ENCODE peak calls at places on chromosomes 3 and 15, in nine cellular contexts. E, Z, J, H, R, S, B, Y and X are unnamed samples. For H3K36me3, the result is how much of the 10 kb centered on the place peaks cover.

GRCh38 chr15:33963831-33964664 is 4.2 kb upstream of the CHRM5 start:
- DNase-seq in E (no peak), S (no peak), H (peak), R (peak), Y (peak), J (no peak), Z (no peak), B (no peak), X (no peak)

GRCh38 chr3:131711114-131711786 is 208.5 kb upstream of the MRPL3 start:
- DNase-seq in R (no peak), J (no peak), Y (no peak), B (no peak), S (no peak), H (peak), Z (no peak), E (no peak), X (no peak)

GRCh38 chr3:188531210-188531609 is 377.3 kb downstream of the LPP start:
- DNase-seq in H (peak), Y (no peak), R (no peak), E (no peak), J (no peak), S (no peak), Z (no peak), B (no peak), X (no peak)

GRCh38 chr3:197942956-197943556 is 6.9 kb upstream of the RPL35A start:
- DNase-seq in H (peak), J (no peak), E (no peak), Z (no peak), R (peak), S (no peak), Y (peak), B (peak), X (no peak)

GRCh38 chr15:70066422-70066821 is 31.3 kb downstream of the TLE3 start:
- DNase-seq in Z (no peak), H (no peak), E (no peak), J (no peak), Y (no peak), B (no peak), S (no peak), R (no peak), X (no peak)

GRCh38 chr15:100558771-100559254 is 30.1 kb upstream of the CERS3 start:
- DNase-seq in J (no peak), B (no peak), S (peak), Z (no peak), H (no peak), E (no peak), Y (no peak), R (no peak), X (no peak)

GRCh38 chr15:79168922-79169322 is 78.3 kb upstream of the RASGRF1 start:
- DNase-seq in H (peak), B (no peak), Y (peak), S (no peak), E (peak), R (no peak), J (no peak), Z (no peak), X (no peak)

GRCh38 chr3:59424268-59425010 is 374.6 kb upstream of the CFAP20DC start:
- DNase-seq in R (no peak), E (no peak), B (peak), H (peak), S (no peak), J (no peak), Z (no peak), Y (no peak), X (no peak)

GRCh38 chr3:17407576-17407975 is 334.9 kb downstream of the TBC1D5 start:
- DNase-seq in E (no peak), B (no peak), Z (no peak), H (no peak), J (no peak), S (no peak), Y (no peak), R (no peak), X (no peak)

GRCh38 chr3:15933439-15934144 is 135.8 kb upstream of the ANKRD28 start:
- DNase-seq in S (no peak), J (no peak), Z (no peak), H (no peak), R (no peak), Y (no peak), B (no peak), E (no peak), X (no peak)

GRCh38 chr3:114873590-114873989 is 273.5 kb downstream of the ZBTB20 start:
- DNase-seq in E (no peak), Y (no peak), R (no peak), J (no peak), Z (no peak), S (no peak), H (no peak), B (no peak), X (no peak)

GRCh38 chr3:178703268-178703975 is 167.2 kb downstream of the KCNMB2 start:
- DNase-seq in R (no peak), J (no peak), B (no peak), S (no peak), E (no peak), Y (peak), Z (no peak), H (peak), X (no peak)

GRCh38 chr15:36965561-36966342 is 134.6 kb downstream of the MEIS2 start:
- DNase-seq in E (no peak), S (no peak), B (no peak), Z (no peak), J (no peak), R (no peak), H (no peak), Y (no peak), X (no peak)

GRCh38 chr15:24017470-24017869 is 330.4 kb upstream of the NDN start:
- DNase-seq in B (no peak), J (no peak), Z (no peak), H (no peak), E (no peak), R (no peak), Y (no peak), S (no peak), X (no peak)

GRCh38 chr3:8651418-8652322 is 7.1 kb upstream of the SSUH2 start:
- DNase-seq in Z (peak), Y (peak), H (no peak), B (no peak), S (no peak), E (no peak), R (peak), J (no peak), X (no peak)

GRCh38 chr3:144189044-144189443 is 217.4 kb downstream of the DIPK2A start:
- DNase-seq in B (no peak), Y (no peak), H (peak), R (no peak), Z (no peak), E (no peak), J (no peak), S (no peak), X (no peak)

GRCh38 chr3:59388555-59389280 is 338.9 kb upstream of the CFAP20DC start:
- DNase-seq in R (no peak), B (no peak), Y (no peak), J (no peak), S (no peak), H (peak), E (no peak), Z (no peak), X (no peak)

GRCh38 chr3:21938267-21938681 is 187.3 kb upstream of the ZNF385D start:
- DNase-seq in S (no peak), E (no peak), B (no peak), H (no peak), J (no peak), Z (no peak), Y (no peak), R (no peak), X (no peak)

GRCh38 chr15:38050529-38050928 is 116.1 kb downstream of the TMCO5A start:
- DNase-seq in J (no peak), Z (no peak), B (no peak), S (no peak), Y (peak), H (peak), E (no peak), R (no peak), X (no peak)
- H3K27ac ChIP-seq in J (peak), Z (peak), B (no peak), S (no peak), Y (peak), H (peak), E (no peak), R (no peak), X (no peak)

GRCh38 chr3:116739678-116740077 is 30.1 kb downstream of the TUSC7 start:
- DNase-seq in S (no peak), E (no peak), H (no peak), Z (no peak), J (no peak), Y (no peak), B (no peak), R (no peak), X (no peak)
- H3K36me3 ChIP-seq in S (under half), E (under half), H (under half), Z (under half), J (under half), Y (under half), B (under half), R (under half), X (under half)

GRCh38 chr3:105781871-105782270 is 86.9 kb downstream of the CBLB start:
- DNase-seq in Y (no peak), E (no peak), S (no peak), H (no peak), B (no peak), J (no peak), R (no peak), Z (no peak), X (no peak)
- H3K27ac ChIP-seq in Y (no peak), E (peak), S (no peak), H (no peak), B (no peak), J (no peak), R (no peak), Z (no peak), X (no peak)

DNA sequence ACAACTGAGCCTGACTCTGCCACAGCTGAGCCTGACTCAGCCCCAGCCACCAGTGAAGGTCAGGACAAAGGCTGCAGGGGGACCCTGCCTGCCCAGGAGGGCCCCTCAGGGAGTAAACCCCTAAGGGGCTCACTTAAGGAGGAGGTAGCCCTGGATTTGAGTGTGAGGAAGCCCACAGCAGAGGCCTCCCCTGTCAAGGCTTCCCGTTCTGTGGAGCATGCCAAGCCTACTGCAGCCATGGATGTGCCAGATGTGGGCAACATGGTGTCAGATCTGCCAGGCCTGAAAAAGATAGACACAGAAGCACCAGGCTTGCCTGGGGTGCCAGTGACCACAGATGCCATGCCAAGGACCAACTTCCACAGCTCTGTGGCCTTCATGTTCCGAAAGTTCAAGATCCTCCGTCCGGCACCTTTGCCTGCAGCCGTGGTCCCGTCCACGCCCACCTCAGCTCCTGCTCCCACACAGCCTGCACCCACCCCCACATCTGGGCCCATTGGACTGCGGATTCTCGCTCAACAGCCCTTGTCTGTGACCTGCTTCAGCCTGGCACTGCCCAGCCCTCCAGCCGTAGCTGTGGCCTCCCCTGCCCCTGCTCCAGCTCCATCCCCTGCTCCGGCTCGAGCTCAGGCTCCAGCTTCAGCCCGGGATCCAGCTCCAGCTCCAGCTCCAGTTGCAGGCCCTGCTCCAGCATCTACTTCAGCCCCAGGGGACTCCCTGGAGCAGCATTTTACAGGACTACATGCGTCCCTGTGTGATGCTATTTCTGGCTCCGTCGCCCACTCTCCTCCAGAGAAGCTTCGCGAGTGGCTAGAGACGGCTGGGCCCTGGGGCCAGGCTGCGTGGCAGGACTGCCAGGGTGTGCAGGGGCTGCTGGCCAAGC is 6.2 kb downstream of the C15orf39 start:
- DNase-seq in H (no peak), R (no peak), Y (no peak), J (no peak), S (peak), E (no peak), B (no peak), Z (no peak), X (no peak)
- H3K36me3 ChIP-seq in H (half or more), R (under half), Y (under half), J (half or more), S (under half), E (half or more), B (under half), Z (under half), X (half or more)

DNA sequence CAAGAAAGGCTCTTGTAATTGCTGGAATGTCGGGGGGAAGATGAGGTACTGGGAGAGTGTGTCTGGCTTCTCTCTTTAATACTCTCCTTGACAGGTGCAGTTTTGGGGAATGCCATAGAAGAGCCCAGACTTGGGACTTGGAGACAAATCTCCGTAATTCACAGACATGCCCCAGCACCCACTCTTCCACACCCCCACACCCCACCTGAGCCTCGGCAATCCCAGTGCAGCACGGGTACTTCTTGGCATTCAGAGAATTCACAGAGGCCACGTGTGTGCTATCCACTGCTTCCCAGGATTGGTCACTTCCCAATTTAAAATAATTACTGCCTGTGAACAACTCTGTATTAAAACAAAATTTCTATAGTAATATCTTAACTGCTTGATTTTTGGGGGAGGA is 43.9 kb downstream of the TRIM71 start:
- DNase-seq in Y (no peak), R (no peak), H (no peak), S (no peak), J (no peak), E (no peak), B (no peak), Z (no peak), X (no peak)
- H3K27ac ChIP-seq in Y (no peak), R (no peak), H (no peak), S (no peak), J (no peak), E (no peak), B (no peak), Z (no peak), X (no peak)